ENCODE peak calls at places on chromosomes 6 and 20, in four cellular contexts. One of them, this sample, is unnamed.

GRCh38 chr6:157755752-157756411 is 67.2 kb upstream of the SNX9 start:
- DNase-seq in K562: no peak
- DNase-seq in GM12878: no peak
- DNase-seq in A549: no peak
- DNase-seq in this sample: no peak

GRCh38 chr6:40743690-40744446 is 156.7 kb upstream of the LRFN2 start:
- DNase-seq in GM12878: no peak
- DNase-seq in K562: peak; percentile 41
- DNase-seq in A549: no peak
- DNase-seq in this sample: no peak

GRCh38 chr20:41476013-41476441 is 109.4 kb upstream of the EMILIN3 start:
- DNase-seq in K562: no peak
- DNase-seq in GM12878: no peak
- DNase-seq in A549: no peak
- DNase-seq in this sample: no peak

GRCh38 chr6:117514655-117515054 is 32.2 kb downstream of the DCBLD1 start:
- DNase-seq in GM12878: no peak
- DNase-seq in K562: no peak
- DNase-seq in A549: no peak
- DNase-seq in this sample: no peak

GRCh38 chr6:167907837-167908681 is 81.3 kb downstream of the AFDN start:
- DNase-seq in A549: peak; percentile 6
- DNase-seq in K562: peak; percentile 22
- DNase-seq in GM12878: no peak
- DNase-seq in this sample: peak; percentile 51

GRCh38 chr6:131729550-131729949 is 18.7 kb upstream of the CTAGE9 start:
- DNase-seq in GM12878: no peak
- DNase-seq in K562: no peak
- DNase-seq in A549: no peak
- DNase-seq in this sample: no peak

GRCh38 chr6:149903938-149904611 is 6.2 kb upstream of the RAET1E start:
- DNase-seq in GM12878: no peak
- DNase-seq in A549: no peak
- DNase-seq in K562: no peak
- DNase-seq in this sample: no peak

GRCh38 chr20:38321959-38322598 is 18.1 kb downstream of the BPI start:
- DNase-seq in A549: peak; percentile 55
- DNase-seq in GM12878: no peak
- DNase-seq in K562: peak; percentile 62
- DNase-seq in this sample: peak; percentile 57

GRCh38 chr6:79810153-79810806 is 137.1 kb downstream of the ELOVL4 start:
- DNase-seq in GM12878: no peak
- DNase-seq in K562: no peak
- DNase-seq in A549: no peak
- DNase-seq in this sample: no peak

GRCh38 chr6:28295326-28295725 is 14.0 kb downstream of the PGBD1 start:
- DNase-seq in A549: no peak
- DNase-seq in K562: no peak
- DNase-seq in GM12878: no peak
- DNase-seq in this sample: no peak

GRCh38 chr6:162099685-162100084 is 627.9 kb downstream of the PRKN start:
- DNase-seq in K562: peak; percentile 8
- DNase-seq in GM12878: no peak
- DNase-seq in A549: peak; percentile 33
- DNase-seq in this sample: peak; percentile 42

GRCh38 chr6:35737413-35738211 is 780 bp downstream of the ARMC12 start:
- DNase-seq in K562: peak; percentile 79
- DNase-seq in A549: peak; percentile 65
- DNase-seq in GM12878: no peak
- DNase-seq in this sample: peak; percentile 87

GRCh38 chr6:43107344-43108062 is 31.4 kb downstream of the PTK7 start:
- DNase-seq in K562: no peak
- DNase-seq in A549: no peak
- DNase-seq in GM12878: no peak
- DNase-seq in this sample: no peak
- TF ChIP-seq KDM1A in K562: no peak
- TF ChIP-seq KDM1A in A549: no peak
- TF ChIP-seq KDM1A in GM12878: no peak
- TF ChIP-seq KDM1A in this sample: no peak

GRCh38 chr6:44084231-44085014 is 42.8 kb downstream of the MRPL14 start:
- DNase-seq in GM12878: no peak
- DNase-seq in K562: peak; percentile 61
- DNase-seq in A549: no peak
- DNase-seq in this sample: peak; percentile 54
- TF ChIP-seq MYC in GM12878: no peak
- TF ChIP-seq MYC in K562: no peak
- TF ChIP-seq MYC in A549: no peak
- TF ChIP-seq MYC in this sample: peak; percentile 46

GRCh38 chr6:137271245-137272183 is 52.3 kb upstream of the IFNGR1 start:
- DNase-seq in K562: peak; percentile 61
- DNase-seq in A549: peak; percentile 13
- DNase-seq in GM12878: no peak
- DNase-seq in this sample: peak; percentile 75
- TF ChIP-seq CEBPB in K562: no peak
- TF ChIP-seq CEBPB in A549: no peak
- TF ChIP-seq CEBPB in GM12878: no peak
- TF ChIP-seq CEBPB in this sample: no peak

GRCh38 chr6:51569594-51569993 is 517.8 kb downstream of the PKHD1 start:
- DNase-seq in GM12878: no peak
- DNase-seq in A549: no peak
- DNase-seq in K562: no peak
- DNase-seq in this sample: no peak
- TF ChIP-seq KDM1A in GM12878: no peak
- TF ChIP-seq KDM1A in A549: no peak
- TF ChIP-seq KDM1A in K562: no peak
- TF ChIP-seq KDM1A in this sample: no peak

DNA sequence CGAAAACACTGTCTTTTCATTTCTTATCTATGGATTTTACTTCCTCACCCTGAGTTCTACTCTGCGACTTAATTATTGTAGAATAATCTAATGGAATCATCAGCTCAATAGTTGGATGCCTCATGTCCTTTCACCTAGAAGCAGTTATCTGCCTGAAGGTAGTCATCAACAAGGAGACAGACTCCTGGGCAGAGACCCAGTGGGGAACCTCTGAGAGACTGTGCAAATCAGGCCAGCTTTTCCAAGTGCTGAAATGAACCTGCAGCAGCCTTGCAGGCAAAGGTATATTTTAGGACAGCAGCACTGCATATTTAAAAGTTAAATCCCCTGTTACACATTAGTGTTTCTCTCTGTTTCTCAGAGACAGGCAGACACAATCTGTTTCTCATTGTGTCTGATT is 99.7 kb upstream of the STMND1 start:
- DNase-seq in A549: no peak
- DNase-seq in K562: no peak
- DNase-seq in GM12878: no peak
- DNase-seq in this sample: no peak
- TF ChIP-seq MYC in A549: no peak
- TF ChIP-seq MYC in K562: no peak
- TF ChIP-seq MYC in GM12878: no peak
- TF ChIP-seq MYC in this sample: no peak

DNA sequence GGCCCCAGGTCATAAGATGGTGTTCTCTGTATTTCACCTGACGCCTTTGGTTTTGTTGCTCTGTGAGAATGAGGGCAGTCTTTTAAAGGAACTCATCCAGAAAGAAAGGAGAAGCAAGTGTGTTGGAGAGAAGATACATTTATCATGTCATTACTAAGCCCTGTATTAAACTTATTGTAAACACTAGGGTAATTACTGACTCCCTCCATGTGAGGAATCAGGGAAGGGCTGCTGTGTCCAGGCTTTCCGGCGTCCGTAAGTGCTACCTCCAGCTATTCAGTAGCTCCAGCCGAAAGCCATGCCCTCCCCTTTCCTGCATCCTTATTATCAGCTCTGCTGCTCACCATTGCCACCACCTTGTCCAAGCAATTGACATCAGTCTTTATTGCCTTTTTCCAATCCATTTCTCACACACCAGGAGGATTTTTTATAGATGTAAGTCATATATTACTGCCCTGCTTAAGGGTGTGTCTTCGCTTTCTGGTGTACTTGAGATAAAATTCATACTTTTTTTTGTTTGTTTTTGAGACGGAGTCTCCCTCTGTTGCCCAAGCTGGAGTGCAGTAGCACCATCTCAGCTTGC is 94.7 kb downstream of the RPP40 start:
- DNase-seq in GM12878: no peak
- DNase-seq in K562: no peak
- DNase-seq in A549: no peak
- DNase-seq in this sample: no peak
- TF ChIP-seq CEBPB in GM12878: no peak
- TF ChIP-seq CEBPB in K562: no peak
- TF ChIP-seq CEBPB in A549: no peak
- TF ChIP-seq CEBPB in this sample: no peak

GRCh38 chr20:19750907-19751636 is 7.0 kb upstream of the RIN2 start:
- DNase-seq in GM12878: no peak
- DNase-seq in K562: no peak
- DNase-seq in A549: no peak
- DNase-seq in this sample: no peak
- TF ChIP-seq KDM1A in GM12878: no peak
- TF ChIP-seq KDM1A in K562: no peak
- TF ChIP-seq KDM1A in A549: no peak
- TF ChIP-seq KDM1A in this sample: no peak

DNA sequence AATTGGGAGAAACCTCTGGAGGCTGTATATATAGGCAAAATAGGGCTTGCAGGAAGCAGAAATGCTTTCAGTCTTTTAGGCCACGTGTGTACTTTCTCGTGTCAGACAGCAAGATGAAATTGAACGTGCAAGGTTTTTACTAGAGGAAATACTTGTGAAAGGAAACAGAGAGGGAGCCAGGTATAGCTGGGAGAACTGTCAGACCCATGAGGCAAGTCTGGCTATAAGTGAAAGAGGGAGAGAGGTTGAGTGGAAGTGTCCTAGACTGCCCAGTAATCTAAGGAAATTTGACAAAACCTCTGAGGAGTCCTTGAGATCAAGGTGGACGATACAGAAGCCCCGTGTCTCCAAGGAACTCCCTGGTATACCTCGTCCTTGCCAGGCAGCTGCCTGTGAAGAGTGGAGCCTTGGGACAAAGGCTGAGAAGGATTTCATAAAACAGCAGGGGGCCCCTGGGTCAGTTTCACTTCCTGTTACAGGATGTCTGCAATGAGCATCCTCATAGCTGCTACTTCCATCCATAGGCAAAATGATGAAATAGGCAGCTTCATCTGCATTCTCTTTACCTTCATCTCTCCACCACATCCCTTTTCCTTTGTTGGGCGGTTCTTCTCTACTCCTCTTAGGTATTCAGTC is 114.4 kb upstream of the MAP3K7 start:
- DNase-seq in K562: peak; percentile 7
- DNase-seq in A549: no peak
- DNase-seq in GM12878: no peak
- DNase-seq in this sample: no peak
- TF ChIP-seq MYC in K562: no peak
- TF ChIP-seq MYC in A549: no peak
- TF ChIP-seq MYC in GM12878: no peak
- TF ChIP-seq MYC in this sample: no peak

This sample was measured in HepG2.